ENCODE peak calls at places on chromosome 1, in six cellular contexts. H, D, M, A, R and W are unnamed samples. For H3K36me3, the result is how much of the 10 kb centered on the place peaks cover.

GRCh38 chr1:3604468-3604974 is 6.8 kb downstream of the MEGF6 start:
- DNase-seq in D (no peak), A (no peak), H (no peak), R (no peak), M (no peak), W (no peak)

GRCh38 chr1:30842698-30843354 is 65.7 kb downstream of the SDC3 start:
- DNase-seq in H (no peak), M (peak), R (no peak), D (no peak), A (no peak), W (no peak)

GRCh38 chr1:36667836-36668235 is 185.1 kb upstream of the CSF3R start:
- DNase-seq in H (no peak), M (no peak), D (no peak), R (no peak), A (no peak), W (no peak)

GRCh38 chr1:41678141-41678878 is 193.8 kb upstream of the EDN2 start:
- DNase-seq in A (no peak), M (no peak), H (peak), R (no peak), D (no peak), W (peak)

GRCh38 chr1:54572236-54572850 is 24.3 kb downstream of the ACOT11 start:
- DNase-seq in A (no peak), H (no peak), D (no peak), M (no peak), R (no peak), W (no peak)

GRCh38 chr1:212002536-212002935 is 32.8 kb downstream of the INTS7 start:
- DNase-seq in A (no peak), M (no peak), H (no peak), R (no peak), D (no peak), W (no peak)

GRCh38 chr1:41681331-41682136 is 197.1 kb upstream of the EDN2 start:
- DNase-seq in M (no peak), H (no peak), D (no peak), R (no peak), A (no peak), W (no peak)

GRCh38 chr1:202639500-202639899 is 70.8 kb downstream of the SYT2 start:
- DNase-seq in H (no peak), M (no peak), A (no peak), R (no peak), D (no peak), W (no peak)

GRCh38 chr1:9376886-9377333 is 84.2 kb downstream of the SPSB1 start:
- DNase-seq in D (no peak), H (peak), M (no peak), R (no peak), A (peak), W (no peak)

GRCh38 chr1:98468111-98468717 is 193.3 kb upstream of the SNX7 start:
- DNase-seq in R (no peak), D (no peak), M (peak), H (no peak), A (no peak), W (no peak)

GRCh38 chr1:57423135-57424131 is at the start of gene DAB1:
- DNase-seq in M (peak), D (no peak), R (no peak), A (no peak), H (no peak), W (peak)

GRCh38 chr1:36773827-36774541 is 260.3 kb downstream of the GRIK3 start:
- DNase-seq in D (no peak), R (no peak), M (no peak), A (no peak), H (no peak), W (no peak)

GRCh38 chr1:8661185-8662110 is 156.0 kb downstream of the RERE start:
- DNase-seq in M (no peak), A (no peak), D (no peak), H (peak), R (no peak), W (peak)

GRCh38 chr1:6235302-6235680 is 473 bp downstream of the ICMT start:
- DNase-seq in H (no peak), D (peak), R (no peak), A (peak), M (no peak), W (peak)

GRCh38 chr1:22428672-22429071 is 23.0 kb upstream of the ZBTB40 start:
- DNase-seq in R (peak), M (peak), H (no peak), A (peak), D (no peak), W (no peak)

GRCh38 chr1:30358510-30358909 is 364.9 kb downstream of the MATN1 start:
- DNase-seq in A (no peak), D (no peak), R (no peak), H (no peak), M (no peak), W (no peak)

GRCh38 chr1:148357037-148357436 is 126.1 kb downstream of the PPIAL4G start:
- DNase-seq in H (no peak), M (no peak), A (no peak), R (no peak), D (no peak), W (no peak)

GRCh38 chr1:37438971-37439671 is 35.3 kb upstream of the ZC3H12A start:
- DNase-seq in M (no peak), A (no peak), R (no peak), H (no peak), D (no peak), W (no peak)

GRCh38 chr1:228410015-228410414 is 3.4 kb upstream of the TRIM11 start:
- DNase-seq in M (no peak), R (no peak), D (no peak), H (no peak), A (no peak), W (no peak)

GRCh38 chr1:194774535-194774934 is 1588.1 kb upstream of the B3GALT2 start:
- DNase-seq in D (no peak), H (no peak), R (no peak), A (no peak), M (no peak), W (no peak)

GRCh38 chr1:245921417-245921816 is 585.7 kb downstream of the SMYD3 start:
- DNase-seq in H (no peak), M (no peak), A (no peak), D (no peak), R (no peak), W (no peak)

GRCh38 chr1:154550657-154551056 is 7.8 kb downstream of the UBE2Q1 start:
- DNase-seq in A (no peak), H (no peak), M (no peak), R (no peak), D (no peak), W (no peak)
- H3K36me3 ChIP-seq in A (half or more), H (under half), M (half or more), R (under half), D (under half), W (half or more)

GRCh38 chr1:10656431-10656830 is 140.0 kb downstream of the CASZ1 start:
- DNase-seq in M (no peak), D (no peak), H (no peak), A (no peak), R (no peak), W (no peak)
- H3K36me3 ChIP-seq in M (half or more), D (under half), H (under half), A (under half), R (under half), W (under half)

DNA sequence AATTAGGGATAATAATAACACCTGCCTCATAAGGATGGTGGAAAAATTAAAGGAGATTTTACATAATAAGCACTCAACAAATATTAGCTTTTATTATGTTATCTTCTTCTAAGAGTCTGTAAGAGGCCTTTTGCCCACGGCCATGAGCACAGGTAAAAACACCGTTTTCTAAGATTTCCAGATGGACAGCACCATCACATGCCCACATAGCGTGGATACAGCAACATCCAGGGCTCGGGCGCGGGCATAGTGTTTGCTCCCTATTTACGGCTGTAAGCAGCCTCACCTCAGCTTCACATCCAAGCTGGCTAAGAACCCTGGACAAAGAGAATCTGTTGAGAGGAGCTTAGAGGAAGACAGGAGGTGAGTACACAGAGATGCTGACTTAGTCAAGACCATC is 216.4 kb upstream of the IRF2BP2 start:
- DNase-seq in A (no peak), D (no peak), R (no peak), M (no peak), H (no peak), W (no peak)
- H3K36me3 ChIP-seq in A (under half), D (under half), R (under half), M (under half), H (under half), W (under half)

GRCh38 chr1:52033190-52034049 is at the start of gene KTI12:
- DNase-seq in A (peak), R (peak), M (peak), D (peak), H (peak), W (peak)

GRCh38 chr1:52032124-52032784 is 1.4 kb downstream of the KTI12 start:
- DNase-seq in R (no peak), D (no peak), M (no peak), H (no peak), A (no peak), W (no peak)

GRCh38 chr1:52037402-52037814 is 3.8 kb upstream of the KTI12 start:
- DNase-seq in A (peak), M (no peak), R (no peak), H (no peak), D (no peak), W (no peak)

GRCh38 chr1:52032785-52033131 is 852 bp downstream of the KTI12 start:
- DNase-seq in D (peak), M (peak), R (no peak), A (peak), H (peak), W (peak)

DNA sequence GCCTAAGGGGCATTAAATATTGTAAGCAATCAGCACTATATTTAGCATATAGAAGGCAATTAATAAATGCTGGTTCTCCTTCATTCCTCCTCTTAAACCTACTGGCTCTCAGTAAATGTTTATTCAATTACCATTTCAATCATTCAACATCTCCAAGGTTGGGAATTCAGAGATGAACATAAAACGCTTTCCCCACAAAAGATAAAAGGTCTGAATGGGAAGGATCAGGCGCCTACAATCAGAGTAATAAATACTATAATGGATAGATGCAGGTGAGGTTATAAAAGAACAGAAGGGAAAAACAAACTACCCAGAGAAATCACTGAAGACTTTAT is 407 bp upstream of the KTI12 start:
- DNase-seq in H (no peak), R (no peak), D (no peak), A (no peak), M (no peak), W (no peak)
- H3K36me3 ChIP-seq in H (under half), R (under half), D (under half), A (under half), M (under half), W (under half)

GRCh38 chr1:21219674-21220073 is 43.0 kb upstream of the EIF4G3 start:
- DNase-seq in A (no peak), R (no peak), D (no peak), M (no peak), H (no peak), W (no peak)

GRCh38 chr1:21229246-21230000 is 52.7 kb upstream of the EIF4G3 start:
- DNase-seq in A (no peak), M (no peak), R (no peak), H (no peak), D (no peak), W (no peak)

GRCh38 chr1:21220815-21221214 is 44.1 kb upstream of the EIF4G3 start:
- DNase-seq in A (no peak), H (no peak), D (no peak), M (no peak), R (no peak), W (no peak)

GRCh38 chr1:21225065-21225464 is 48.4 kb upstream of the EIF4G3 start:
- DNase-seq in H (no peak), A (no peak), D (no peak), R (no peak), M (no peak), W (no peak)
- H3K36me3 ChIP-seq in H (under half), A (half or more), D (under half), R (under half), M (under half), W (under half)

GRCh38 chr1:156795787-156796186 is 20.9 kb downstream of the SH2D2A start:
- DNase-seq in H (no peak), D (peak), A (no peak), M (no peak), R (no peak), W (no peak)

GRCh38 chr1:156797212-156797871 is 19.3 kb downstream of the SH2D2A start:
- DNase-seq in D (peak), M (peak), R (peak), A (peak), H (no peak), W (no peak)

GRCh38 chr1:156794506-156795373 is 21.9 kb downstream of the SH2D2A start:
- DNase-seq in D (no peak), A (no peak), M (no peak), R (no peak), H (no peak), W (no peak)

GRCh38 chr1:156795374-156795733 is 21.3 kb downstream of the SH2D2A start:
- DNase-seq in M (no peak), A (no peak), D (no peak), R (no peak), H (no peak), W (no peak)

GRCh38 chr1:156796340-156797097 is 20.1 kb downstream of the SH2D2A start:
- DNase-seq in M (no peak), A (peak), R (no peak), H (no peak), D (peak), W (no peak)
- H3K36me3 ChIP-seq in M (half or more), A (half or more), R (under half), H (under half), D (under half), W (under half)

GRCh38 chr1:29161977-29162376 is 19.7 kb downstream of the SRSF4 start:
- DNase-seq in A (no peak), R (no peak), D (no peak), M (no peak), H (no peak), W (no peak)
- H3K36me3 ChIP-seq in A (under half), R (under half), D (under half), M (under half), H (under half), W (under half)

GRCh38 chr1:31926846-31927660 is 11.1 kb downstream of the PTP4A2 start:
- DNase-seq in D (no peak), A (no peak), R (no peak), H (no peak), M (no peak), W (no peak)
- H3K36me3 ChIP-seq in D (under half), A (under half), R (under half), H (under half), M (under half), W (under half)